ENCODE peak calls at places on chromosomes 2 and 18, in ten cellular contexts. J is Panc1; Y is CD8-positive, alpha-beta T cell; B is bronchial epithelial cell; M is ascending aorta; T is GM12865; X is foreskin fibroblast; L is body of pancreas; I is esophagus muscularis mucosa; H is astrocyte of the spinal cord. O is an unnamed sample.

GRCh38 chr18:59021500-59021899 is 118.2 kb upstream of the SEC11C start:
- DNase-seq in J (no peak), Y (no peak), B (no peak), M (no peak), T (no peak), X (no peak), L (no peak), I (no peak), H (no peak), O (no peak)

GRCh38 chr2:217160978-217161973 is 301.4 kb upstream of the TNP1 start:
- DNase-seq in J (no peak), Y (no peak), B (no peak), M (no peak), T (peak), X (no peak), L (no peak), I (peak), H (no peak), O (no peak)

GRCh38 chr2:109059474-109060165 is 69.4 kb upstream of the SH3RF3 start:
- DNase-seq in J (no peak), Y (no peak), B (no peak), M (no peak), T (no peak), X (no peak), L (no peak), I (no peak), H (no peak), O (no peak)

GRCh38 chr2:36238126-36238525 is 117.5 kb upstream of the CRIM1 start:
- DNase-seq in J (no peak), Y (no peak), B (no peak), M (no peak), T (no peak), X (no peak), L (no peak), I (no peak), H (no peak), O (peak)

GRCh38 chr2:66851449-66851872 is 416.5 kb downstream of the MEIS1 start:
- DNase-seq in J (no peak), Y (no peak), B (peak), M (no peak), T (no peak), X (peak), L (peak), I (no peak), H (peak), O (peak)

GRCh38 chr2:7523557-7524210 is 606.5 kb downstream of the RNF144A start:
- DNase-seq in J (no peak), Y (no peak), B (no peak), M (no peak), T (no peak), X (peak), L (no peak), I (no peak), H (no peak), O (peak)

GRCh38 chr18:12253517-12254136 is 534 bp upstream of the CIDEA start:
- DNase-seq in J (no peak), Y (no peak), B (no peak), M (no peak), T (no peak), X (peak), L (peak), I (no peak), H (no peak), O (no peak)

GRCh38 chr2:177909962-177910361 is 162.6 kb downstream of the PDE11A start:
- DNase-seq in J (no peak), Y (no peak), B (peak), M (no peak), T (no peak), X (no peak), L (no peak), I (no peak), H (no peak), O (no peak)

GRCh38 chr2:1538663-1539062 is 125.4 kb downstream of the TPO start:
- DNase-seq in J (no peak), Y (no peak), B (peak), M (no peak), T (no peak), X (peak), L (no peak), I (no peak), H (peak), O (no peak)

GRCh38 chr2:153588408-153588807 is 109.8 kb upstream of the RPRM start:
- DNase-seq in J (no peak), Y (no peak), B (no peak), M (no peak), T (no peak), X (no peak), L (no peak), I (no peak), H (no peak), O (no peak)

GRCh38 chr2:100654611-100655010 is 91.8 kb downstream of the PDCL3 start:
- DNase-seq in J (no peak), Y (no peak), B (no peak), M (no peak), T (no peak), X (no peak), L (no peak), I (no peak), H (no peak), O (no peak)

GRCh38 chr2:126543081-126543480 is 112.9 kb upstream of the GYPC start:
- DNase-seq in J (no peak), Y (no peak), B (no peak), M (no peak), T (no peak), X (no peak), L (no peak), I (no peak), H (peak), O (no peak)

GRCh38 chr2:224901121-224901676 is 141.1 kb downstream of the DOCK10 start:
- DNase-seq in J (no peak), Y (no peak), B (no peak), M (no peak), T (no peak), X (no peak), L (no peak), I (no peak), H (no peak), O (no peak)

GRCh38 chr2:181169459-181169858 is 189.1 kb downstream of the UBE2E3 start:
- DNase-seq in J (no peak), Y (no peak), B (no peak), M (no peak), T (no peak), X (no peak), L (no peak), I (no peak), H (no peak), O (no peak)

GRCh38 chr2:64745562-64745961 is 91.8 kb upstream of the SERTAD2 start:
- DNase-seq in J (no peak), Y (no peak), B (peak), M (no peak), T (no peak), X (peak), L (no peak), I (no peak), H (no peak), O (no peak)

GRCh38 chr2:160205511-160205910 is 5.4 kb upstream of the ITGB6 start:
- DNase-seq in J (peak), Y (no peak), B (peak), M (peak), T (no peak), X (peak), L (no peak), I (no peak), H (peak), O (peak)

GRCh38 chr18:1003499-1003898 is 98.8 kb downstream of the ADCYAP1 start:
- DNase-seq in J (no peak), Y (no peak), B (no peak), M (no peak), T (no peak), X (no peak), L (no peak), I (no peak), H (no peak), O (no peak)

GRCh38 chr2:241773511-241774418 is 2.9 kb upstream of the GAL3ST2 start:
- DNase-seq in J (no peak), Y (no peak), B (no peak), M (no peak), T (no peak), X (no peak), L (peak), I (no peak), H (no peak), O (no peak)

GRCh38 chr2:190545082-190545481 is 10.6 kb upstream of the NEMP2 start:
- DNase-seq in J (no peak), Y (no peak), B (no peak), M (no peak), T (no peak), X (no peak), L (no peak), I (no peak), H (peak), O (no peak)

GRCh38 chr2:15944325-15945017 is 4.1 kb downstream of the MYCN start:
- DNase-seq in J (no peak), Y (no peak), B (no peak), M (no peak), T (no peak), X (no peak), L (no peak), I (no peak), H (no peak), O (no peak)

GRCh38 chr2:106058469-106059137 is 135.5 kb downstream of the UXS1 start:
- DNase-seq in J (no peak), Y (no peak), B (no peak), M (no peak), T (no peak), X (no peak), L (no peak), I (no peak), H (no peak), O (no peak)

GRCh38 chr18:44884446-44884845 is 203.8 kb downstream of the SETBP1 start:
- DNase-seq in J (no peak), Y (no peak), B (peak), M (no peak), T (no peak), X (peak), L (no peak), I (no peak), H (peak), O (no peak)

GRCh38 chr2:120878970-120879369 is 143.3 kb downstream of the GLI2 start:
- DNase-seq in J (no peak), Y (no peak), B (peak), M (no peak), T (no peak), X (no peak), L (no peak), I (no peak), H (no peak), O (no peak)

GRCh38 chr2:144462266-144462665 is 57.7 kb downstream of the ZEB2 start:
- DNase-seq in J (no peak), Y (no peak), B (no peak), M (no peak), T (no peak), X (no peak), L (no peak), I (no peak), H (no peak), O (no peak)

GRCh38 chr2:27735263-27735904 is 36.1 kb upstream of the MRPL33 start:
- DNase-seq in J (no peak), Y (peak), B (peak), M (peak), T (no peak), X (peak), L (peak), I (peak), H (peak), O (no peak)

GRCh38 chr2:120956486-120957156 is 221.0 kb downstream of the GLI2 start:
- DNase-seq in J (no peak), Y (no peak), B (no peak), M (no peak), T (no peak), X (no peak), L (no peak), I (no peak), H (no peak), O (no peak)

GRCh38 chr2:99974966-99975365 is 167.4 kb downstream of the AFF3 start:
- DNase-seq in J (no peak), Y (no peak), B (peak), M (no peak), T (no peak), X (peak), L (no peak), I (no peak), H (no peak), O (no peak)

GRCh38 chr2:159249955-159250723 is 36.4 kb downstream of the WDSUB1 start:
- DNase-seq in J (peak), Y (no peak), B (peak), M (peak), T (peak), X (peak), L (peak), I (no peak), H (peak), O (peak)

GRCh38 chr2:86633094-86633740 is 9.6 kb upstream of the RNF103 start:
- DNase-seq in J (no peak), Y (no peak), B (no peak), M (no peak), T (no peak), X (no peak), L (peak), I (no peak), H (no peak), O (no peak)

GRCh38 chr2:129922571-129923264 is 56.7 kb upstream of the RAB6C start:
- DNase-seq in J (no peak), Y (no peak), B (no peak), M (no peak), T (no peak), X (no peak), L (no peak), I (peak), H (no peak), O (no peak)
- TF ChIP-seq CTCF in J (no peak), Y (no peak), B (no peak), M (no peak), T (no peak), X (no peak), L (no peak), I (no peak), H (no peak), O (no peak)

GRCh38 chr2:114685102-114685501 is 242.7 kb downstream of the DPP10 start:
- DNase-seq in J (no peak), Y (no peak), B (no peak), M (no peak), T (no peak), X (no peak), L (no peak), I (no peak), H (no peak), O (no peak)
- H3K4me3 ChIP-seq in J (no peak), Y (no peak), B (no peak), M (no peak), T (no peak), X (no peak), L (no peak), I (no peak), H (no peak), O (no peak)

GRCh38 chr2:202158796-202159195 is 79.6 kb downstream of the SUMO1 start:
- DNase-seq in J (no peak), Y (no peak), B (no peak), M (no peak), T (no peak), X (peak), L (no peak), I (no peak), H (peak), O (no peak)
- TF ChIP-seq CTCF in J (peak), Y (no peak), B (no peak), M (no peak), T (no peak), X (peak), L (no peak), I (peak), H (peak), O (peak)

GRCh38 chr2:489838-490237 is 187.4 kb downstream of the TMEM18 start:
- DNase-seq in J (no peak), Y (no peak), B (no peak), M (no peak), T (no peak), X (no peak), L (no peak), I (no peak), H (no peak), O (no peak)
- H3K4me3 ChIP-seq in J (no peak), Y (no peak), B (no peak), M (no peak), T (no peak), X (no peak), L (no peak), I (no peak), H (no peak), O (no peak)

GRCh38 chr18:38367473-38367872 is 801.9 kb upstream of the CELF4 start:
- DNase-seq in J (no peak), Y (no peak), B (no peak), M (no peak), T (no peak), X (no peak), L (no peak), I (no peak), H (no peak), O (no peak)
- TF ChIP-seq CTCF in J (no peak), Y (no peak), B (no peak), M (no peak), T (no peak), X (no peak), L (no peak), I (no peak), H (no peak), O (no peak)

GRCh38 chr18:77114070-77114563 is 18.5 kb downstream of the MBP start:
- DNase-seq in J (no peak), Y (no peak), B (no peak), M (no peak), T (no peak), X (no peak), L (no peak), I (no peak), H (no peak), O (no peak)
- H3K4me3 ChIP-seq in J (no peak), Y (no peak), B (no peak), M (no peak), T (no peak), X (no peak), L (no peak), I (no peak), H (no peak), O (no peak)

GRCh38 chr18:35041752-35042379 is 653 bp downstream of the MAPRE2 start:
- DNase-seq in J (no peak), Y (no peak), B (peak), M (no peak), T (peak), X (no peak), L (no peak), I (no peak), H (no peak), O (no peak)
- TF ChIP-seq CTCF in J (no peak), Y (no peak), B (no peak), M (no peak), T (no peak), X (no peak), L (no peak), I (no peak), H (no peak), O (no peak)

DNA sequence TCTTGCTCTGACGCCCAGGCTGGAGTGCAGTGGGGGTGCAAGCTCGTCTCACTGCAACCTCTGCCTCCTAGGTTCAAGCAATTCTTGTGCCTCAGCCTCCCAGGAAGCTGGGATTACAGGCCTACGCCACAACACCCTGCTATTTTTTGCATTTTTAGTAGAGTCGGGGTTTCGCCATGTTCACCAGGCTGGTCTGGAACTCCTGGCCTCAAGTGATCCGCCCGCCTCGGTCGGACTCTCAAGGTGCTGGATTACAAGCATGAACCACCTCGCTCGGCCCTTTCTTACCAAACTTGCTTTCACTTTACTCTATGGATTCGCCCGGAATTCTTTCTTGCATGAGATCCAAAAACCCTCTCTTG is 3.1 kb upstream of the FZD5 start:
- DNase-seq in J (no peak), Y (no peak), B (no peak), M (no peak), T (no peak), X (no peak), L (no peak), I (no peak), H (no peak), O (no peak)
- H3K4me3 ChIP-seq in J (no peak), Y (no peak), B (no peak), M (no peak), T (no peak), X (no peak), L (no peak), I (no peak), H (no peak), O (no peak)

O was measured in BJ.